ENCODE peak calls at places on chromosomes 2 and 18, in nine cellular contexts. P is DMS79 treated with DMSO at 0.1 percent for 48 hours, W is upper lobe of right lung, G is heart left ventricle, M is GM12864, S is nephron progenitor cell, Z is NB4, B is cardiac fibroblast, J is DMS153. U is an unnamed sample.

GRCh38 chr2:66667288-66667780 is 232.4 kb downstream of the MEIS1 start:
- DNase-seq in B (no peak), J (no peak), P (no peak), G (no peak), W (no peak), S (no peak), Z (no peak), M (no peak), U (no peak)

GRCh38 chr2:37332560-37332959 is 7.9 kb upstream of the PRKD3 start:
- DNase-seq in Z (no peak), G (no peak), S (no peak), P (no peak), J (no peak), M (no peak), B (no peak), W (no peak), U (no peak)

GRCh38 chr2:65021709-65022108 is 32.5 kb downstream of the SLC1A4 start:
- DNase-seq in P (no peak), Z (no peak), G (no peak), B (no peak), W (no peak), J (no peak), S (no peak), M (no peak), U (no peak)

GRCh38 chr2:164771897-164772296 is 69.7 kb downstream of the COBLL1 start:
- DNase-seq in M (no peak), P (no peak), J (peak), B (no peak), S (no peak), Z (no peak), G (no peak), W (no peak), U (no peak)

GRCh38 chr2:65937379-65938160 is 497.4 kb upstream of the MEIS1 start:
- DNase-seq in Z (no peak), S (no peak), M (no peak), J (no peak), B (no peak), G (no peak), W (no peak), P (no peak), U (no peak)

GRCh38 chr2:71963295-71963694 is 184.4 kb downstream of the CYP26B1 start:
- DNase-seq in P (peak), M (no peak), W (no peak), S (no peak), B (peak), J (no peak), Z (no peak), G (no peak), U (no peak)

GRCh38 chr2:217157581-217157980 is 297.7 kb upstream of the TNP1 start:
- DNase-seq in M (no peak), W (no peak), G (no peak), P (no peak), S (no peak), B (no peak), Z (no peak), J (no peak), U (no peak)

GRCh38 chr2:147572622-147573021 is 272.2 kb upstream of the ACVR2A start:
- DNase-seq in M (no peak), J (no peak), Z (peak), B (no peak), P (no peak), W (no peak), G (no peak), S (no peak), U (no peak)

GRCh38 chr2:111053266-111053665 is 67.4 kb upstream of the BCL2L11 start:
- DNase-seq in G (no peak), P (no peak), W (no peak), Z (no peak), M (no peak), B (no peak), S (no peak), J (no peak), U (no peak)

GRCh38 chr2:68889500-68889899 is 18.3 kb upstream of the BMP10 start:
- DNase-seq in B (peak), G (no peak), J (no peak), M (no peak), W (no peak), P (no peak), Z (no peak), S (no peak), U (no peak)

GRCh38 chr2:88831071-88831791 is 139.8 kb downstream of the RPIA start:
- DNase-seq in S (no peak), G (no peak), B (peak), Z (no peak), W (no peak), J (no peak), M (no peak), P (no peak), U (no peak)

GRCh38 chr2:143219266-143219665 is 90.0 kb downstream of the ARHGAP15 start:
- DNase-seq in M (no peak), S (no peak), G (no peak), P (no peak), B (no peak), Z (no peak), W (no peak), J (no peak), U (no peak)

GRCh38 chr2:212154392-212154791 is 384.2 kb downstream of the ERBB4 start:
- DNase-seq in M (no peak), P (peak), Z (no peak), W (no peak), G (no peak), J (peak), S (no peak), B (no peak), U (no peak)

GRCh38 chr18:68733693-68734092 is 18.8 kb upstream of the TMX3 start:
- DNase-seq in Z (no peak), P (no peak), M (no peak), J (no peak), W (no peak), S (no peak), B (peak), G (no peak), U (no peak)

GRCh38 chr2:150484461-150484931 is 3.0 kb downstream of the RND3 start:
- DNase-seq in P (peak), J (no peak), S (peak), W (no peak), M (no peak), B (peak), G (no peak), Z (no peak), U (no peak)

GRCh38 chr2:115190459-115190858 is 748.0 kb downstream of the DPP10 start:
- DNase-seq in W (no peak), J (no peak), P (no peak), B (no peak), G (no peak), S (no peak), M (no peak), Z (no peak), U (no peak)

GRCh38 chr2:127479219-127479825 is 47.0 kb downstream of the IWS1 start:
- DNase-seq in W (no peak), M (peak), P (peak), Z (peak), J (peak), B (peak), S (no peak), G (no peak), U (peak)

GRCh38 chr2:177625744-177626655 is 233.4 kb downstream of the AGPS start:
- DNase-seq in P (no peak), J (peak), W (no peak), S (no peak), Z (peak), G (no peak), M (no peak), B (no peak), U (no peak)

GRCh38 chr2:29767606-29768335 is 153.6 kb downstream of the ALK start:
- DNase-seq in S (no peak), B (no peak), P (no peak), G (no peak), J (no peak), Z (no peak), M (no peak), W (no peak), U (no peak)

GRCh38 chr2:227908266-227909054 is 37.0 kb downstream of the DAW1 start:
- DNase-seq in W (no peak), B (peak), G (no peak), S (no peak), M (no peak), P (no peak), Z (no peak), J (no peak), U (no peak)

GRCh38 chr2:21754164-21754788 is 630.5 kb downstream of the TDRD15 start:
- DNase-seq in G (no peak), S (no peak), Z (no peak), M (no peak), B (peak), J (no peak), P (no peak), W (no peak), U (no peak)

GRCh38 chr2:225004531-225004930 is 37.7 kb downstream of the DOCK10 start:
- DNase-seq in J (no peak), S (no peak), W (no peak), M (no peak), B (peak), G (no peak), Z (no peak), P (no peak), U (no peak)

GRCh38 chr2:188974184-188974583 is at the start of gene COL3A1:
- DNase-seq in M (no peak), J (no peak), Z (no peak), S (peak), P (no peak), G (peak), B (peak), W (no peak), U (no peak)

GRCh38 chr18:35282353-35282752 is 7.7 kb downstream of the ZSCAN30 start:
- DNase-seq in P (no peak), M (no peak), G (no peak), Z (no peak), J (no peak), S (no peak), W (no peak), B (peak), U (no peak)

GRCh38 chr18:40902436-40902835 is 1052.6 kb upstream of the PIK3C3 start:
- DNase-seq in S (no peak), P (no peak), Z (no peak), B (peak), J (no peak), M (no peak), W (no peak), G (no peak), U (no peak)

GRCh38 chr2:127859712-127860085 is 1.7 kb upstream of the POLR2D start:
- DNase-seq in B (no peak), M (no peak), Z (peak), P (no peak), W (peak), S (peak), G (no peak), J (no peak), U (no peak)

GRCh38 chr2:196433116-196433515 is 206.4 kb upstream of the CCDC150 start:
- DNase-seq in G (no peak), S (no peak), Z (no peak), P (no peak), B (no peak), W (no peak), M (no peak), J (no peak), U (no peak)

GRCh38 chr18:58446661-58447060 is 182.2 kb downstream of the ALPK2 start:
- DNase-seq in P (no peak), M (no peak), W (no peak), G (no peak), S (no peak), B (no peak), J (no peak), Z (no peak), U (no peak)